ENCODE peak calls at places on chromosomes 12 and 14, in five cellular contexts. K is heart right ventricle; I is tibial artery; X is CD8-positive, alpha-beta T cell; S is AG04450. F is an unnamed sample.

GRCh38 chr12:70091021-70091521 is 152.2 kb upstream of the CNOT2 start:
- DNase-seq in S (no peak), X (no peak), I (no peak), K (no peak), F (no peak)

GRCh38 chr12:61250303-61250702 is 1009.9 kb upstream of the USP15 start:
- DNase-seq in S (no peak), K (no peak), I (no peak), X (no peak), F (no peak)

GRCh38 chr12:64083285-64084210 is 138.5 kb downstream of the KICS2 start:
- DNase-seq in I (peak), S (peak), K (peak), X (no peak), F (peak)

GRCh38 chr12:108635997-108636808 is 2.5 kb upstream of the SELPLG start:
- DNase-seq in X (no peak), K (no peak), I (peak), S (no peak), F (no peak)

GRCh38 chr12:77372026-77372425 is 306.7 kb upstream of the E2F7 start:
- DNase-seq in S (no peak), I (no peak), X (no peak), K (no peak), F (no peak)

GRCh38 chr14:61090432-61091216 is 109.6 kb downstream of the SLC38A6 start:
- DNase-seq in X (no peak), I (no peak), S (no peak), K (no peak), F (no peak)

GRCh38 chr12:8890313-8891084 is 23.8 kb upstream of the PHC1 start:
- DNase-seq in I (no peak), X (peak), K (peak), S (peak), F (no peak)

GRCh38 chr14:62592877-62593276 is 452.4 kb downstream of the KCNH5 start:
- DNase-seq in K (no peak), I (no peak), X (no peak), S (no peak), F (no peak)

GRCh38 chr12:68344126-68344525 is 12.0 kb upstream of the MDM1 start:
- DNase-seq in S (no peak), X (no peak), I (no peak), K (no peak), F (no peak)

GRCh38 chr14:92880851-92881250 is 42.1 kb upstream of the CHGA start:
- DNase-seq in X (no peak), I (no peak), K (no peak), S (no peak), F (no peak)

GRCh38 chr12:12506541-12506940 is 56.1 kb downstream of the DUSP16 start:
- DNase-seq in S (peak), I (no peak), X (no peak), K (peak), F (no peak)

GRCh38 chr14:68512088-68512487 is 280.8 kb downstream of the ZFP36L1 start:
- DNase-seq in I (no peak), K (no peak), S (peak), X (no peak), F (no peak)

GRCh38 chr12:121996050-121996944 is 25.4 kb upstream of the BCL7A start:
- DNase-seq in S (no peak), K (no peak), X (no peak), I (no peak), F (no peak)

GRCh38 chr12:109139791-109140190 is 23.4 kb downstream of the ACACB start:
- DNase-seq in I (peak), K (no peak), S (no peak), X (no peak), F (no peak)

GRCh38 chr14:76812093-76812421 is 625 bp downstream of the ANGEL1 start:
- DNase-seq in S (no peak), X (no peak), K (no peak), I (no peak), F (no peak)

GRCh38 chr12:143964-144649 is 69.8 kb downstream of the SLC6A12 start:
- DNase-seq in K (no peak), S (no peak), I (no peak), X (no peak), F (no peak)

GRCh38 chr12:130418261-130418660 is 80.6 kb downstream of the PIWIL1 start:
- DNase-seq in K (no peak), X (no peak), S (no peak), I (no peak), F (no peak)

GRCh38 chr14:72270341-72270740 is 338.1 kb downstream of the RGS6 start:
- DNase-seq in S (no peak), X (no peak), I (no peak), K (no peak), F (no peak)

GRCh38 chr12:52873513-52873831 is 24.7 kb upstream of the KRT78 start:
- DNase-seq in X (no peak), I (no peak), K (no peak), S (no peak), F (no peak)

GRCh38 chr14:105865266-105865903 is 339.0 kb downstream of the TMEM121 start:
- DNase-seq in I (peak), K (no peak), S (no peak), X (no peak), F (no peak)

GRCh38 chr14:79639638-79640037 is 571.7 kb downstream of the DIO2 start:
- DNase-seq in K (no peak), X (no peak), I (no peak), S (no peak), F (no peak)

GRCh38 chr14:77377502-77377844 is 294 bp downstream of the SAMD15 start:
- DNase-seq in S (no peak), X (no peak), K (no peak), I (no peak), F (no peak)

GRCh38 chr12:18864900-18865561 is 127.1 kb downstream of the CAPZA3 start:
- DNase-seq in S (no peak), I (no peak), K (no peak), X (no peak), F (no peak)

GRCh38 chr14:102907303-102907844 is 15.1 kb upstream of the AMN start:
- DNase-seq in I (no peak), K (no peak), S (no peak), X (no peak), F (no peak)

GRCh38 chr14:51094901-51095853 is at the start of gene TRIM9:
- DNase-seq in I (peak), S (peak), X (peak), K (peak), F (peak)

GRCh38 chr12:131390408-131391100 is 320.3 kb upstream of the SFSWAP start:
- DNase-seq in K (no peak), X (no peak), S (no peak), I (no peak), F (no peak)

GRCh38 chr14:33542338-33543290 is 408.3 kb downstream of the EGLN3 start:
- DNase-seq in I (no peak), S (no peak), X (no peak), K (no peak), F (no peak)

GRCh38 chr12:104682790-104683279 is 226.1 kb downstream of the CHST11 start:
- DNase-seq in I (no peak), S (no peak), X (peak), K (no peak), F (no peak)

GRCh38 chr12:27610380-27610779 is 85.9 kb upstream of the REP15 start:
- DNase-seq in X (no peak), K (no peak), S (no peak), I (no peak), F (no peak)

GRCh38 chr12:65306603-65307501 is 28.4 kb downstream of the MSRB3 start:
- DNase-seq in I (no peak), X (no peak), K (peak), S (peak), F (no peak)

GRCh38 chr12:89370850-89371249 is 18.5 kb upstream of the DUSP6 start:
- DNase-seq in X (no peak), S (no peak), K (no peak), I (no peak), F (no peak)
- H3K27ac ChIP-seq in X (no peak), S (no peak), K (no peak), I (no peak), F (no peak)

GRCh38 chr12:6285063-6285477 is 25.4 kb upstream of the PLEKHG6 start:
- DNase-seq in S (no peak), K (peak), I (no peak), X (peak), F (peak)
- H3K27ac ChIP-seq in S (peak), K (no peak), I (no peak), X (no peak), F (no peak)

DNA sequence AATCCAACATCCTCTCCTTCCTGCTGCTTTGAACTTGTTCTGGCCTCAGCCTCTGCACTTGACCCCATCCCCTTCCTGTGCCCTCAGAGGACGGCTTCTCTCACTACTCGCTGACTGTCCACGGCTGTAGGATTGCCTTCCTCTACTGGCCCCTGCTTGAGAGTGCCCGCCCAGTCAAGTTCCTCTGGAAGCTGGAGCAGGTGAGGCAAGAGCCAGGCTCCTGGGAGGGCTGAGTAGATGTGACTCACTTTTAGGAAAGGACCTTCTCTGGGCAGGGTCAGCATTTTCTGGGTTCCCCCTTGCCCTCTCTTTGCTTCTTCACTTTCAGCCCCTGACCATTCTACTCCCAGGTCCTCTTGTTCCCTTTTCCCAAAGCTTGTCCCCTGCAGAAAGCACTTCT is 7.7 kb downstream of the CLSTN3 start:
- DNase-seq in K (no peak), X (no peak), I (no peak), S (no peak), F (no peak)
- H3K27ac ChIP-seq in K (no peak), X (no peak), I (no peak), S (no peak), F (no peak)

GRCh38 chr14:22905627-22906026 is 13.3 kb downstream of the RBM23 start:
- DNase-seq in K (no peak), S (no peak), I (peak), X (no peak), F (no peak)

GRCh38 chr14:22910916-22911315 is 8.0 kb downstream of the RBM23 start:
- DNase-seq in I (no peak), S (no peak), X (no peak), K (no peak), F (no peak)

GRCh38 chr14:22908601-22909000 is 10.3 kb downstream of the RBM23 start:
- DNase-seq in K (no peak), I (no peak), S (no peak), X (no peak), F (no peak)

GRCh38 chr14:22906073-22906472 is 12.9 kb downstream of the RBM23 start:
- DNase-seq in X (no peak), S (no peak), K (no peak), I (peak), F (no peak)

DNA sequence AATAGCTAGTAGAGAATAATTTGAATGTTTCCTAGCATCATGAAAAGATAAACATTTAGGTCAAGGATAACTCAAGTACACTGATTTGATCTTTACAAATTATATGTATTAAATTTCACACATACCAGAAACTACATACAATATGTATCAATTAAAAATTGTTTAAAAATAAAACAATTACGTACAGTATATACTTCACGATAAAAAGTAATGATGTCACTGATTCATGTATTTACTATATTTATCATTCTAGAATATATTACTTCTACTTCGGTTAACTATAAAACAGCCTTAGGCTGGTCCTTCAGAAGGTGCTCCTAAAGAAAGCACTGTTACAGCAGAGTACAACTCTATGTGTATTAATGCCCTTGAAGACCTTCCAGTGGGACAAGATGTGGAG is 11.5 kb downstream of the RBM23 start:
- DNase-seq in I (no peak), K (no peak), X (no peak), S (no peak), F (no peak)
- H3K27ac ChIP-seq in I (no peak), K (no peak), X (no peak), S (no peak), F (no peak)

DNA sequence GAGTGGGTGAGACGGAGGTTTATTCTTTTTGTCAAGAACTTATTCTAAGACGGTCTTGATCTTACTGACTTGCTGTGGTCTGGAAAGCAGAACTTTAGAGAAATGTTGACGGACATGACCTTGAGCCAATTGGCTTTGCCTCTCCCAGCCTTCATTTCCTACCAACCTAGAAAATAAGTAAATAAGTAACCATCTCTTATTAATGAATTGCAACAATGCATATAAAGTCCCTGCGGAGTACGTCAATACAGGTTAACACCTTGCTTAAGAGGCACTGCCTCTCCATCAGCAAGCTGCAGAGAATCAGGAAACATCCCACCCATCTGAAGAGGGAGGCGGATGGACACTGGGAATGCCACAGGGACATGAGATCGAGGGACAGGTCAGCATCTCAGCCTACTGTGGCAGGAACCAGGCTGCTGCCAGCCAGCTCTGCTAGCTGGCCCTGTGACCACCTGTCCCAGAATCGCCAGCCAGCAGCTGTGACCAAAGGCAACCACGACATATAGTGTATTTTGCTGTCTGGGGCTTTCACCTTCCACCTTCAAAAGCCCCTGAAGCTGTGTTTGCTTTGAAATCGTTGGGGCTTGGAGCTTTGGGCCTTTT is 208.3 kb downstream of the BCL11B start:
- DNase-seq in S (no peak), K (no peak), I (no peak), X (no peak), F (no peak)
- H3K27ac ChIP-seq in S (no peak), K (no peak), I (no peak), X (no peak), F (no peak)

DNA sequence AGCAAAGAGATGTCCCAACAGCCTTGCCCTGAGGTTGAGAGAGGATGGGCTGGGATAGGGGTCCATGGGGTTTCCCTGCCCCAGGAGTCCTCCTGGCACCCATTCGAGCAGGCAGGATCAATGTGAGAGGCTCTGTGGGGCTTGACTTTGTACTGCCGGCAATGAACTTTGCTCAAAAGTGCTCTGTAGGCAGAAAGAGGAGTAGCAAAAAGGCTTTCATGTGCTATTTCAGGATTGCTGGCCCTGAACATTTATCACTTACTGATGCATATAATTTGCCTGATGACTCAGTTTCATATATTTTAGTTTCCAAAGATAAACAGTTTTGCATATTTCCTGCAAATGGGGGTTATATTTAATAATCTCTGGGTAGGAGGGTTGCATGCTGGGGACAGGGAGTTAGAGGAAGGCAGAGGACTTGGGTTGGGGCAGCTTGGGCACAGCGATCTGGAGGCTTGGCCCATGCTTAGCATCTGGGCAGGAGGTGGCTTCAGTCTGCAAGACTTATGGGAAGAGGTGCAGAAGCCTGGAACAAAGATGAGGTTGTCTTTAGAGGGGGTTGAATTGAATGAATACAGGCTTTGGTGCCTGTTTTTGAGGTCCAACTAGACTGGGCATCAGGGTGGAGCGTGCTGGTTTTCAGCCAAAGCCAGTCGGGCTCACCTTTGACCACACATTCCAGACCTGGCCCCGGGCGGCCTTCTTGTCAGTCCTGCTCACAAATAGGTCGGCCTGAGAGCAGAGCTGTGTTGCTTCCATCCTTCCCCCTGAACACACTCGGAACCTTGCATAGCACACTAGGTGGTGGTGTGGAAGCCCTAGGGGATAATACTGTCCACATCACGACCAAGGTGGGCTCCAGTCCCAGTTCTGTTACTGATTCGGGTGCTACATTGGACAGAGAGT is 101.4 kb downstream of the PAPOLA start:
- DNase-seq in K (no peak), S (no peak), I (no peak), X (no peak), F (no peak)
- H3K27ac ChIP-seq in K (no peak), S (no peak), I (no peak), X (no peak), F (no peak)

GRCh38 chr14:53924754-53925153 is 31.9 kb downstream of the BMP4 start:
- DNase-seq in S (peak), X (no peak), K (no peak), I (no peak), F (no peak)

GRCh38 chr14:53921027-53921426 is 35.6 kb downstream of the BMP4 start:
- DNase-seq in K (no peak), S (no peak), X (no peak), I (no peak), F (no peak)

GRCh38 chr14:53929871-53930685 is 26.5 kb downstream of the BMP4 start:
- DNase-seq in S (no peak), X (peak), K (no peak), I (no peak), F (no peak)

GRCh38 chr14:53927171-53927570 is 29.5 kb downstream of the BMP4 start:
- DNase-seq in X (no peak), S (peak), K (no peak), I (no peak), F (no peak)

DNA sequence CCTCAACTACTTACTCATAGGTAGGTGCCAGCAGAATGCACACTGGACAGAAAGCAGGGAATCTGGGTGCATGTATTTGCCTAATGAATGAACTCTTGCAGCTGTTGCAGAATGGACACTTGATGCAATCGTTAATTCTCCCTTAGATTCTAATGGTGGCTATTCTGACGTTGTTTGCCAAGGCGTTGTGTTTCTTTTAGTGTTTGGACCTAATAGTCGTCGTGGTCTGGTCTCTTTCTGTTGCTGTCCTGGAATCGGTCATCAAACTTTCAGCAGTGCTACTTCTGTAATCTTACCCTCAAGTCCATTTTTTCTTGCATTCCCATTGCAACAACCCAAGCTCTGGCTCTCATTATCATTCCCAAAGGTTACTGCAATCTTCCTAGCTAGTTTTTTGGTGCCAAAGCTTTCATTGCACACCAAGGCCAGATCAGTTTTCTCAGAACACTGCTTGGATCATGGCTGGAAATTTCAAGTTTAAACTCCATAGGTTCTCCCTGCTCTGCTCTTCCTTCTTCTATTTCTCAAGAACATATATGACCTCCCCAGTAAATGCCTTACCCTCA is 31.3 kb downstream of the BMP4 start:
- DNase-seq in X (no peak), S (no peak), I (no peak), K (no peak), F (no peak)
- H3K27ac ChIP-seq in X (no peak), S (no peak), I (no peak), K (no peak), F (no peak)

GRCh38 chr12:26121841-26122680 is 2.8 kb downstream of the BHLHE41 start:
- DNase-seq in S (no peak), I (peak), K (no peak), X (peak), F (no peak)

GRCh38 chr12:26121323-26121740 is 3.5 kb downstream of the BHLHE41 start:
- DNase-seq in S (no peak), X (no peak), K (no peak), I (no peak), F (no peak)

GRCh38 chr12:26119391-26119981 is 5.4 kb downstream of the BHLHE41 start:
- DNase-seq in K (no peak), X (no peak), S (no peak), I (no peak), F (no peak)

GRCh38 chr12:26122681-26123481 is 2.0 kb downstream of the BHLHE41 start:
- DNase-seq in S (no peak), K (peak), X (no peak), I (peak), F (peak)

GRCh38 chr12:26120561-26121274 is 4.1 kb downstream of the BHLHE41 start:
- DNase-seq in K (no peak), X (no peak), S (no peak), I (no peak), F (no peak)
- H3K27ac ChIP-seq in K (peak), X (no peak), S (no peak), I (peak), F (peak)